ENCODE peak calls at places on chromosomes 3 and 15, in seven cellular contexts. Z is brain microvascular endothelial cell, P is right lobe of liver, R is heart left ventricle, G is tibial artery, I is sigmoid colon, H is suprapubic skin. B is an unnamed sample.

GRCh38 chr3:37082317-37082716 is 89.0 kb downstream of the MLH1 start:
- DNase-seq in Z (no peak), P (no peak), R (no peak), G (no peak), I (no peak), H (no peak), B (no peak)

GRCh38 chr15:41935566-41936020 is 36.8 kb downstream of the EHD4 start:
- DNase-seq in Z (no peak), P (no peak), R (no peak), G (no peak), I (peak), H (no peak), B (no peak)

GRCh38 chr3:71066849-71067261 is 516.7 kb downstream of the FOXP1 start:
- DNase-seq in Z (peak), P (no peak), R (no peak), G (peak), I (no peak), H (no peak), B (peak)

GRCh38 chr15:99729920-99730319 is 3.3 kb downstream of the LYSMD4 start:
- DNase-seq in Z (peak), P (no peak), R (no peak), G (peak), I (no peak), H (no peak), B (peak)

GRCh38 chr3:178455264-178455663 is 81.0 kb upstream of the KCNMB2 start:
- DNase-seq in Z (no peak), P (no peak), R (no peak), G (no peak), I (no peak), H (no peak), B (no peak)

GRCh38 chr3:42699511-42699971 is 3.1 kb downstream of the HHATL start:
- DNase-seq in Z (no peak), P (no peak), R (no peak), G (peak), I (no peak), H (no peak), B (no peak)

GRCh38 chr3:148757238-148757930 is 59.7 kb downstream of the AGTR1 start:
- DNase-seq in Z (peak), P (no peak), R (no peak), G (no peak), I (no peak), H (no peak), B (no peak)

GRCh38 chr15:70164910-70165791 is 67.4 kb upstream of the TLE3 start:
- DNase-seq in Z (no peak), P (peak), R (peak), G (no peak), I (peak), H (no peak), B (no peak)

GRCh38 chr3:139044366-139045210 is at the start of gene PRR23C:
- DNase-seq in Z (no peak), P (no peak), R (no peak), G (no peak), I (no peak), H (no peak), B (no peak)

GRCh38 chr3:12662593-12663310 is 1.2 kb downstream of the RAF1 start:
- DNase-seq in Z (no peak), P (peak), R (peak), G (no peak), I (no peak), H (no peak), B (peak)

GRCh38 chr15:64009798-64010241 is 36.5 kb downstream of the DAPK2 start:
- DNase-seq in Z (peak), P (no peak), R (no peak), G (no peak), I (no peak), H (no peak), B (peak)

GRCh38 chr3:7285502-7285901 is 424.6 kb downstream of the GRM7 start:
- DNase-seq in Z (no peak), P (no peak), R (no peak), G (no peak), I (no peak), H (no peak), B (no peak)
- TF ChIP-seq CTCF in Z (no peak), P (peak), R (no peak), G (no peak), I (no peak), H (no peak), B (peak)

GRCh38 chr3:69059688-69060087 is 7.6 kb upstream of the TMF1 start:
- DNase-seq in Z (no peak), P (no peak), R (no peak), G (no peak), I (no peak), H (no peak), B (no peak)
- H3K27ac ChIP-seq in Z (no peak), P (no peak), R (no peak), G (no peak), I (no peak), H (no peak), B (no peak)

GRCh38 chr3:127001486-127002194 is 18.7 kb downstream of the PLXNA1 start:
- DNase-seq in Z (no peak), P (no peak), R (no peak), G (no peak), I (peak), H (no peak), B (no peak)

GRCh38 chr3:126999383-126999782 is 16.5 kb downstream of the PLXNA1 start:
- DNase-seq in Z (no peak), P (no peak), R (no peak), G (no peak), I (no peak), H (no peak), B (no peak)

GRCh38 chr3:127000792-127001191 is 17.9 kb downstream of the PLXNA1 start:
- DNase-seq in Z (no peak), P (no peak), R (no peak), G (no peak), I (no peak), H (no peak), B (no peak)

GRCh38 chr3:126998728-126999127 is 15.8 kb downstream of the PLXNA1 start:
- DNase-seq in Z (no peak), P (no peak), R (no peak), G (no peak), I (no peak), H (no peak), B (no peak)

GRCh38 chr3:127000128-127000527 is 17.2 kb downstream of the PLXNA1 start:
- DNase-seq in Z (no peak), P (no peak), R (no peak), G (no peak), I (no peak), H (no peak), B (no peak)
- TF ChIP-seq CTCF in Z (no peak), P (no peak), R (no peak), G (no peak), I (no peak), H (no peak), B (no peak)

GRCh38 chr3:119627461-119627860 is 29.8 kb downstream of the PLA1A start:
- DNase-seq in Z (no peak), P (peak), R (peak), G (peak), I (no peak), H (no peak), B (no peak)
- H3K27ac ChIP-seq in Z (no peak), P (peak), R (peak), G (peak), I (peak), H (no peak), B (no peak)

DNA sequence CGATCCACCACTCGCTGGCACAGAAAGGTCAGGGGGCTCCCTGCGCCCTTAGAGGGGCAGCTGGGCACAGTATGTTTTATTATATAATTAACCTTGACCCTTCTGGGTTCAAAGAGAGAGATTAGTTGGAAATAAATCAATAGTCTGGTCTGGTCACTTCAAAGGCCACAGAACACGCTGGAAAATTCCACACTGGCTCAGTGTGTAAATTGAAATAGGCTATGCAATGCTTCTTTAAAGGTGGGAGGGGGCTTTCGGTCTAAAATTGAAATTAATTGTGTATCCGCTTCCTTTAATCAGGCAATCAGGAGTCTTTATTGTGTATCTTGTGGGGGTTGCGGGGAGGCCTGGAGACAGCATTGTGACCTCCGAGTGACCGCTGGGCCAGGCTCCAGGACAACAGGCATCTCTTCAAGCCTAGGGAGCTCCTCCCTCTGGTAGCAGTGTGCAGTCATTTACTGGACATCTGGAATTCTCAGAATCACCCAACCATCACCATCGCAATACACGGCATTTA is 8.0 kb downstream of the RNU5B-1 start:
- DNase-seq in Z (no peak), P (peak), R (peak), G (no peak), I (no peak), H (no peak), B (no peak)
- TF ChIP-seq CTCF in Z (no peak), P (no peak), R (no peak), G (no peak), I (no peak), H (no peak), B (no peak)

GRCh38 chr3:171874879-171875278 is 31.7 kb downstream of the TMEM212 start:
- DNase-seq in Z (no peak), P (no peak), R (no peak), G (no peak), I (no peak), H (no peak), B (no peak)

GRCh38 chr3:171873561-171873960 is 30.4 kb downstream of the TMEM212 start:
- DNase-seq in Z (peak), P (no peak), R (no peak), G (no peak), I (no peak), H (no peak), B (no peak)

GRCh38 chr3:171876651-171877272 is 33.6 kb downstream of the TMEM212 start:
- DNase-seq in Z (peak), P (no peak), R (no peak), G (no peak), I (no peak), H (no peak), B (no peak)

GRCh38 chr3:171875923-171876412 is 32.8 kb downstream of the TMEM212 start:
- DNase-seq in Z (peak), P (no peak), R (no peak), G (no peak), I (no peak), H (no peak), B (no peak)

DNA sequence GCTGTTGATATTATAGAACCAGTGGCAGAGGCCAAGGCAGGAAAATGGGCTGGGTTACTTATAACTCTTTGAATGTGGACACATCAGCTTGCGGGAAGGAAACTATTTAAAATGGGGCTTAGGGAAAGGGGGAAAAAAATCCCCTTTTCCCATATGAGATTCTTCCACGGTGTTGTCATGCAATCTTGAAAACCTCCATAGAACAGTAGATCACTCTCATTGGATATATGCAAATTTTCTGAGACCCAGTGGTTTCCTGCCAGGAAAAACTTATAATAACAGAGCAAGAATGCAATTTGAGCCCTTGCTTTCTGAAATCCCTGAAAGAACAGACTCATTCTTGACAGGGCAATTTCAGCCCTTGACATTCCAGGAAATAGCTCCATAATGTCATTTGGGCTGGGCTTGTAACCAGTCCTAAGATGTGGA is 31.1 kb downstream of the TMEM212 start:
- DNase-seq in Z (peak), P (no peak), R (no peak), G (no peak), I (no peak), H (no peak), B (no peak)
- H3K27ac ChIP-seq in Z (peak), P (no peak), R (peak), G (peak), I (peak), H (peak), B (no peak)

GRCh38 chr15:31342381-31342780 is 15.7 kb downstream of the KLF13 start:
- DNase-seq in Z (no peak), P (no peak), R (no peak), G (no peak), I (no peak), H (no peak), B (no peak)
- TF ChIP-seq CTCF in Z (no peak), P (no peak), R (no peak), G (no peak), I (no peak), H (no peak), B (no peak)

GRCh38 chr3:141643816-141644215 is 94.3 kb upstream of the RNF7 start:
- DNase-seq in Z (no peak), P (no peak), R (no peak), G (no peak), I (no peak), H (peak), B (no peak)
- H3K27ac ChIP-seq in Z (no peak), P (no peak), R (no peak), G (no peak), I (no peak), H (no peak), B (no peak)

GRCh38 chr3:128879125-128879969 is at the start of gene ACAD9:
- DNase-seq in Z (peak), P (peak), R (peak), G (peak), I (peak), H (peak), B (peak)
- TF ChIP-seq CTCF in Z (no peak), P (no peak), R (no peak), G (no peak), I (no peak), H (no peak), B (no peak)

GRCh38 chr15:98155356-98155755 is 194.9 kb downstream of the ARRDC4 start:
- DNase-seq in Z (no peak), P (no peak), R (no peak), G (no peak), I (no peak), H (no peak), B (no peak)
- H3K27ac ChIP-seq in Z (peak), P (no peak), R (no peak), G (no peak), I (no peak), H (no peak), B (no peak)

B was measured in OCI-LY7.